ENCODE peak calls at places on chromosomes 3 and 15, in six cellular contexts. Q is tibial artery, I is upper lobe of right lung, W is A549, O is endodermal cell, E is OCI-LY7. T is an unnamed sample.

GRCh38 chr3:116085456-116085855 is 359.8 kb downstream of the LSAMP start:
- DNase-seq in Q (no peak), I (no peak), W (no peak), O (no peak), E (no peak), T (no peak)

GRCh38 chr3:112610121-112610520 is 30.8 kb downstream of the CCDC80 start:
- DNase-seq in Q (no peak), I (no peak), W (no peak), O (no peak), E (no peak), T (no peak)

GRCh38 chr15:74793135-74794028 is 11.5 kb downstream of the CSK start:
- DNase-seq in Q (no peak), I (peak; percentile 73), W (no peak), O (peak; percentile 58), E (peak; percentile 63), T (no peak)

GRCh38 chr3:38247366-38248035 is 18.1 kb upstream of the SLC22A13 start:
- DNase-seq in Q (no peak), I (no peak), W (peak; percentile 50), O (no peak), E (no peak), T (no peak)

GRCh38 chr3:114706591-114707224 is 412.9 kb downstream of the TIGIT start:
- DNase-seq in Q (no peak), I (no peak), W (peak; percentile 66), O (peak; percentile 55), E (no peak), T (no peak)

GRCh38 chr15:87439090-87439489 is 817.4 kb downstream of the NTRK3 start:
- DNase-seq in Q (no peak), I (no peak), W (no peak), O (no peak), E (no peak), T (no peak)

GRCh38 chr3:30017882-30018281 is 588.5 kb upstream of the TGFBR2 start:
- DNase-seq in Q (no peak), I (no peak), W (no peak), O (peak; percentile 43), E (no peak), T (no peak)

GRCh38 chr15:56492786-56493555 is 28.0 kb upstream of the MNS1 start:
- DNase-seq in Q (no peak), I (no peak), W (no peak), O (no peak), E (no peak), T (no peak)

GRCh38 chr3:38725726-38726410 is 76.4 kb upstream of the SCN5A start:
- DNase-seq in Q (no peak), I (no peak), W (no peak), O (no peak), E (no peak), T (no peak)

GRCh38 chr3:189508784-189509489 is 122.3 kb upstream of the TP63 start:
- DNase-seq in Q (no peak), I (no peak), W (no peak), O (no peak), E (no peak), T (peak; percentile 27)

GRCh38 chr15:58329781-58330467 is 101.9 kb upstream of the LIPC start:
- DNase-seq in Q (no peak), I (no peak), W (peak; percentile 35), O (peak; percentile 69), E (no peak), T (no peak)

GRCh38 chr3:72036899-72037298 is 252.0 kb upstream of the PROK2 start:
- DNase-seq in Q (no peak), I (no peak), W (no peak), O (no peak), E (no peak), T (no peak)

GRCh38 chr3:48367201-48367600 is 4.8 kb upstream of the FBXW12 start:
- DNase-seq in Q (no peak), I (no peak), W (no peak), O (peak; percentile 54), E (no peak), T (no peak)

GRCh38 chr3:170809975-170810357 is 60.0 kb downstream of the RPL22L1 start:
- DNase-seq in Q (no peak), I (no peak), W (no peak), O (no peak), E (no peak), T (no peak)

GRCh38 chr15:57541805-57542504 is 49.7 kb upstream of the MYZAP start:
- DNase-seq in Q (peak; percentile 85), I (no peak), W (peak; percentile 77), O (peak; percentile 91), E (peak; percentile 42), T (peak; percentile 80)

GRCh38 chr3:20049275-20049674 is 9.0 kb downstream of the KAT2B start:
- DNase-seq in Q (no peak), I (no peak), W (no peak), O (no peak), E (peak; percentile 62), T (no peak)

GRCh38 chr15:40006646-40007045 is 32.3 kb downstream of the SRP14 start:
- DNase-seq in Q (no peak), I (no peak), W (no peak), O (no peak), E (no peak), T (no peak)

GRCh38 chr3:168341965-168342719 is 246.4 kb upstream of the GOLIM4 start:
- DNase-seq in Q (no peak), I (no peak), W (no peak), O (no peak), E (no peak), T (no peak)

GRCh38 chr15:39357478-39358268 is 223.2 kb upstream of the THBS1 start:
- DNase-seq in Q (no peak), I (no peak), W (no peak), O (no peak), E (no peak), T (peak; percentile 68)

GRCh38 chr3:48655063-48655462 is 7.6 kb downstream of the CELSR3 start:
- DNase-seq in Q (no peak), I (no peak), W (no peak), O (no peak), E (no peak), T (no peak)

GRCh38 chr3:143216709-143217182 is 97.2 kb downstream of the CHST2 start:
- DNase-seq in Q (no peak), I (no peak), W (no peak), O (no peak), E (peak; percentile 24), T (no peak)

GRCh38 chr3:143220745-143221144 is 101.2 kb downstream of the CHST2 start:
- DNase-seq in Q (no peak), I (no peak), W (no peak), O (no peak), E (peak; percentile 82), T (no peak)

GRCh38 chr3:143218176-143218575 is 98.6 kb downstream of the CHST2 start:
- DNase-seq in Q (no peak), I (no peak), W (no peak), O (no peak), E (peak; percentile 37), T (no peak)

GRCh38 chr3:143221446-143221845 is 101.9 kb downstream of the CHST2 start:
- DNase-seq in Q (no peak), I (no peak), W (no peak), O (no peak), E (no peak), T (no peak)

GRCh38 chr3:143217283-143217682 is 97.7 kb downstream of the CHST2 start:
- DNase-seq in Q (no peak), I (no peak), W (no peak), O (no peak), E (no peak), T (no peak)
- H3K4me1 ChIP-seq in Q (no peaks in the 10 kb centered on the region), I (no peaks in the 10 kb centered on the region), W (no peaks in the 10 kb centered on the region), O (no peaks in the 10 kb centered on the region), E (peaks cover 56% of the 10 kb centered on the region), T (no peaks in the 10 kb centered on the region)

GRCh38 chr15:20407553-20407952 is 134.0 kb downstream of the GOLGA6L6 start:
- DNase-seq in Q (no peak), I (no peak), W (no peak), O (no peak), E (no peak), T (no peak)

GRCh38 chr15:20409247-20409646 is 132.4 kb downstream of the GOLGA6L6 start:
- DNase-seq in Q (no peak), I (no peak), W (no peak), O (no peak), E (no peak), T (no peak)
- H3K9me3 ChIP-seq in Q (peaks cover 11% of the 10 kb centered on the region), I (peaks cover 11% of the 10 kb centered on the region), W (peaks cover 23% of the 10 kb centered on the region), O (peaks cover 66% of the 10 kb centered on the region), E (peaks cover 9% of the 10 kb centered on the region), T (peaks cover 4% of the 10 kb centered on the region)

DNA sequence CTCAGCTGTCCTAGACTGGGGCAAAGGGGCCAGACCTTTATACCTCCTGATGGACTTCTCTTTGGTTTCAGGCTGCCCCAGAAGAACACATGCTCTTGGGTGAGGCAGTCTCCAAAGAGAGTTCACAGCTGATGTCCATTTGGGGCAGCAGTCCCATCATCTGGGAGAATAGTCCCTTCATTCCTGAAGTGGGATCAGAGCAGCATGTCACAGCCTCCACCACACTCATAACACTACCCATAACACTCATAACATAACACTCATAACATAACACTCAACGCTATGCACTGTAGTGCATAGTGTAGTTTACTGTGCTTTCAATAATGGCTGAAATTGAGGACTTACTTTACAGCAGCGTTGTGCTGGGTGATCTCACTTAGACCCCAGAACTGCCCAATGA is 36.7 kb upstream of the PLCL2 start:
- DNase-seq in Q (no peak), I (no peak), W (no peak), O (no peak), E (no peak), T (no peak)
- H3K27ac ChIP-seq in Q (no peak overlapping the region), I (no peak overlapping the region), W (no peak overlapping the region), O (no peak overlapping the region), E (no peak overlapping the region), T (no peak overlapping the region)

DNA sequence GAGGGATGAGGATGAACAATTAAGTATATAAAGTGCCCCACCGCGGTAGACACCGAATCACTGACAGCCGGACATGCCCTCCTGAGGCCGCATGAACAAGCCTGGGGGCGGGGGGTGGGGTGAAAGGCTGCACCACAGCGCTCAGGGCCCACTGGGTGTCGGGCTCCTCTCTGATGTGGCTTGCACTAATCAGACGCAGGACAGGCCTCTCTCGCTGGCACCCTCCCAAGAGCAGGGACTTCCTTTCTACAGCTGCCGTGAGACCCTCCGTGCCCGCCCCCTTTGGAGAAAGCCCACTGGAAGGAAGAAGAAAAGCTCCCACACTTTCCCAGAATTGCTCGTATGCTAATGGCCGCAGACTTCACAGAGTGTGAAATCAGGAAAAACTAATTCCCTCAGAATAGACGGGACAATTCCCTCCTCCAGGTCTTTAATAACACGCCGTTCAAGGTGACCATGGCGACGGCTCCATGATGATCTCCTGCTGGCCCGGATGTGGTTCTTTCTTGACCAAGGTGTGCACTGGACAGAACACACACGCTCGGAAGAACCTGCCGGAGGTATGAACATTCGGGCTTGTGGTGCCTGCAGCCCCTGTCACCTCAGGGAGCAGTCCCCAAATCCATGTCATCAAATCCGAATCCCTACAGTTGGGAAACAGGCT is 32.0 kb downstream of the IQSEC1 start:
- DNase-seq in Q (no peak), I (no peak), W (no peak), O (no peak), E (no peak), T (no peak)
- H3K4me1 ChIP-seq in Q (no peaks in the 10 kb centered on the region), I (no peaks in the 10 kb centered on the region), W (no peaks in the 10 kb centered on the region), O (peaks cover 12% of the 10 kb centered on the region), E (peaks cover 55% of the 10 kb centered on the region), T (no peaks in the 10 kb centered on the region)

DNA sequence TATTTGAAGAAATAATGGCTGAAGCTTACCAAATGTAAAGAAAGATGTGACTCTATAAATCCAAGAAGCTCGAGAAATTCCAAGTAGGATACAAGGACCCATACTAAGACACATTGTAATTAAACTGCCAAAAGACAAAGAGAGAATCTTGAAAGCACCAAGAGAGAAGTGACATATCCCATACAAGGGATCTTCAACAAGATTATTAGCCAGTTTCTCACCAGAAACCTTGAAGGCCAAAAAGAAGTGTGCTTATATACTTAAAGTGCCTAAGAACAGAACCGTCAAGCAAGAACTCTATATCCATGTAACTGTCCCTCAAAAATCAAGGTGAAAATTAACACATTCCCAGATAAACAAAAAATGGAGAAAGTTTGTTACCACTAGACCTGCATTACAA is 220.5 kb downstream of the ADAMTS17 start:
- DNase-seq in Q (no peak), I (no peak), W (no peak), O (no peak), E (no peak), T (no peak)
- H3K9me3 ChIP-seq in Q (peaks cover 16% of the 10 kb centered on the region), I (peaks cover 10% of the 10 kb centered on the region), W (peaks cover 14% of the 10 kb centered on the region), O (peaks cover 12% of the 10 kb centered on the region), E (no peaks in the 10 kb centered on the region), T (no peaks in the 10 kb centered on the region)

T was measured in uterus.